ENCODE peak calls at places on chromosomes 3 and 15, in ten cellular contexts. N is Daoy, B is endothelial cell, D is HEK293T, U is NCI-H2171 treated with DMSO at 0.1 percent for 48 hours, E is cardiac fibroblast, L is PC-9, C is posterior cingulate gyrus, X is brain microvascular endothelial cell, S is KG1. R is an unnamed sample.

GRCh38 chr3:8885806-8886205 is 77.5 kb downstream of the RAD18 start:
- DNase-seq in L (no peak), E (peak; percentile 20), U (no peak), B (no peak), X (no peak), C (no peak), D (no peak), N (no peak), S (no peak), R (no peak)

GRCh38 chr15:77564933-77565332 is 67.8 kb downstream of the LINGO1 start:
- DNase-seq in X (no peak), U (no peak), D (no peak), B (no peak), S (no peak), C (peak; percentile 25), N (no peak), E (no peak), L (no peak), R (no peak)

GRCh38 chr3:196763179-196763578 is 23.5 kb downstream of the PAK2 start:
- DNase-seq in L (no peak), E (no peak), C (no peak), N (no peak), U (no peak), X (no peak), D (no peak), S (no peak), B (no peak), R (no peak)

GRCh38 chr3:55270976-55271375 is 216.1 kb downstream of the WNT5A start:
- DNase-seq in S (no peak), L (no peak), N (peak; percentile 17), B (no peak), X (no peak), D (no peak), E (no peak), U (no peak), C (no peak), R (no peak)

GRCh38 chr15:28884151-28884940 is 1.4 kb upstream of the APBA2 start:
- DNase-seq in U (peak; percentile 25), S (no peak), C (no peak), D (no peak), L (no peak), X (no peak), B (no peak), N (no peak), E (no peak), R (no peak)

GRCh38 chr15:43519207-43519606 is 1.8 kb downstream of the MAP1A start:
- DNase-seq in N (no peak), B (no peak), D (no peak), C (no peak), S (no peak), U (no peak), E (no peak), X (no peak), L (no peak), R (no peak)

GRCh38 chr15:89150762-89151305 is 62.6 kb downstream of the ABHD2 start:
- DNase-seq in C (no peak), X (no peak), L (no peak), E (no peak), B (no peak), N (no peak), D (no peak), U (peak; percentile 11), S (no peak), R (no peak)

GRCh38 chr3:128301186-128302023 is 148.1 kb downstream of the EEFSEC start:
- DNase-seq in E (no peak), X (no peak), L (no peak), C (no peak), B (no peak), N (peak; percentile 0), U (peak; percentile 27), D (no peak), S (no peak), R (no peak)

GRCh38 chr15:56758770-56759449 is 25.6 kb upstream of the ZNF280D start:
- DNase-seq in B (no peak), S (no peak), D (no peak), U (no peak), L (no peak), X (peak; percentile 69), C (no peak), N (peak; percentile 46), E (peak; percentile 62), R (no peak)

GRCh38 chr15:66919421-66919820 is 146.0 kb upstream of the SMAD3 start:
- DNase-seq in C (no peak), B (no peak), E (no peak), N (no peak), D (no peak), U (no peak), S (no peak), X (no peak), L (no peak), R (no peak)

GRCh38 chr3:125033135-125033534 is 22.7 kb downstream of the HEG1 start:
- DNase-seq in C (no peak), N (no peak), X (no peak), U (no peak), E (no peak), B (no peak), L (no peak), D (no peak), S (no peak), R (no peak)

GRCh38 chr3:49133226-49133951 is 539 bp upstream of the LAMB2 start:
- DNase-seq in C (peak; percentile 78), S (no peak), X (peak; percentile 85), L (peak; percentile 71), U (peak; percentile 48), B (peak; percentile 79), N (peak; percentile 82), E (peak; percentile 95), D (peak; percentile 86), R (peak; percentile 72)

GRCh38 chr3:120894285-120894684 is 13.7 kb upstream of the STXBP5L start:
- DNase-seq in L (no peak), S (no peak), X (no peak), E (peak; percentile 35), B (no peak), N (peak; percentile 29), U (no peak), C (no peak), D (peak; percentile 48), R (no peak)

GRCh38 chr3:57079221-57079831 is 18.9 kb downstream of the SPATA12 start:
- DNase-seq in N (peak; percentile 67), D (peak; percentile 81), B (peak; percentile 66), E (peak; percentile 43), S (no peak), L (peak; percentile 68), C (no peak), U (peak; percentile 2), X (no peak), R (peak; percentile 22)

GRCh38 chr3:9553021-9553948 is at the start of gene LHFPL4:
- DNase-seq in X (no peak), B (no peak), U (peak; percentile 11), N (no peak), L (no peak), E (no peak), S (no peak), C (peak; percentile 42), D (no peak), R (no peak)

GRCh38 chr15:40162552-40162951 is 1.7 kb downstream of the BUB1B start:
- DNase-seq in L (no peak), E (no peak), D (no peak), C (no peak), U (no peak), S (no peak), B (no peak), X (no peak), N (no peak), R (no peak)

GRCh38 chr3:15974647-15975046 is 176.9 kb upstream of the ANKRD28 start:
- DNase-seq in L (no peak), E (no peak), X (no peak), S (no peak), B (peak; percentile 11), C (no peak), D (peak; percentile 52), U (no peak), N (peak; percentile 10), R (no peak)

GRCh38 chr3:72797773-72798543 is 50.3 kb downstream of the SHQ1 start:
- DNase-seq in C (no peak), B (no peak), U (peak; percentile 69), L (no peak), X (peak; percentile 62), S (no peak), N (peak; percentile 2), D (no peak), E (peak; percentile 54), R (no peak)

GRCh38 chr15:59420108-59420507 is 17.9 kb upstream of the FAM81A start:
- DNase-seq in C (no peak), E (no peak), S (no peak), D (no peak), B (no peak), L (no peak), X (no peak), N (no peak), U (no peak), R (no peak)

GRCh38 chr3:89841041-89841440 is 733.6 kb downstream of the EPHA3 start:
- DNase-seq in B (no peak), D (no peak), S (no peak), E (no peak), U (no peak), C (no peak), N (no peak), X (peak; percentile 6), L (no peak), R (no peak)

GRCh38 chr3:132283440-132283839 is 33.8 kb upstream of the ACP3 start:
- DNase-seq in E (peak; percentile 84), N (no peak), D (no peak), X (no peak), C (no peak), L (peak; percentile 59), S (no peak), U (no peak), B (no peak), R (no peak)

GRCh38 chr15:69626095-69627066 is 173.8 kb downstream of the RPLP1 start:
- DNase-seq in L (no peak), S (no peak), X (no peak), E (no peak), B (no peak), N (no peak), C (no peak), D (no peak), U (no peak), R (no peak)

GRCh38 chr3:14769531-14770325 is 49.0 kb upstream of the FGD5 start:
- DNase-seq in U (no peak), L (no peak), B (no peak), E (no peak), S (no peak), C (no peak), D (no peak), N (no peak), X (no peak), R (no peak)

GRCh38 chr3:117278424-117279190 is 569.0 kb downstream of the TUSC7 start:
- DNase-seq in D (peak; percentile 24), E (no peak), S (no peak), N (peak; percentile 47), C (no peak), X (no peak), L (no peak), B (no peak), U (no peak), R (peak; percentile 37)

GRCh38 chr15:91965501-91966180 is 112.1 kb downstream of the SLCO3A1 start:
- DNase-seq in C (no peak), S (no peak), L (peak; percentile 98), U (no peak), E (peak; percentile 65), X (no peak), N (peak; percentile 89), B (no peak), D (no peak), R (peak; percentile 46)

GRCh38 chr15:62658498-62658897 is 384.0 kb upstream of the TPM1 start:
- DNase-seq in D (no peak), U (no peak), L (no peak), C (no peak), S (no peak), E (no peak), X (peak; percentile 12), N (peak; percentile 59), B (no peak), R (no peak)

GRCh38 chr15:57259511-57260143 is 116.7 kb upstream of the CGNL1 start:
- DNase-seq in C (no peak), L (no peak), E (no peak), X (no peak), S (no peak), B (no peak), N (no peak), D (no peak), U (peak; percentile 19), R (no peak)

GRCh38 chr3:22779737-22780136 is 423.4 kb upstream of the UBE2E2 start:
- DNase-seq in B (no peak), N (no peak), L (no peak), E (peak; percentile 13), S (no peak), U (no peak), X (peak; percentile 57), D (no peak), C (no peak), R (no peak)

R was measured in NCI-H460.